ENCODE peak calls at places on chromosomes 11 and 22, in seven cellular contexts. Y, J, W, F, A, G and K are unnamed samples.

GRCh38 chr11:133946541-133947297 is 10.0 kb downstream of the IGSF9B start:
- DNase-seq in Y (no peak), J (no peak), W (no peak), F (no peak), A (no peak), G (no peak), K (no peak)

GRCh38 chr11:123628936-123629683 is 25.3 kb downstream of the SCN3B start:
- DNase-seq in Y (no peak), J (peak), W (no peak), F (no peak), A (no peak), G (peak), K (no peak)

GRCh38 chr22:30948930-30949342 is 19.6 kb downstream of the MORC2 start:
- DNase-seq in Y (no peak), J (no peak), W (no peak), F (no peak), A (no peak), G (no peak), K (no peak)

GRCh38 chr11:116955949-116956348 is 118.5 kb upstream of the APOA1 start:
- DNase-seq in Y (no peak), J (no peak), W (no peak), F (no peak), A (no peak), G (no peak), K (no peak)

GRCh38 chr11:126585388-126586302 is 230.2 kb downstream of the ST3GAL4 start:
- DNase-seq in Y (peak), J (peak), W (no peak), F (no peak), A (no peak), G (peak), K (peak)

GRCh38 chr22:48750826-48751440 is 1076.7 kb downstream of the BRD1 start:
- DNase-seq in Y (peak), J (no peak), W (no peak), F (no peak), A (no peak), G (peak), K (no peak)

GRCh38 chr11:13278620-13279486 is 1.3 kb downstream of the BMAL1 start:
- DNase-seq in Y (no peak), J (peak), W (no peak), F (peak), A (no peak), G (no peak), K (no peak)

GRCh38 chr11:69669486-69669885 is 5.7 kb downstream of the LTO1 start:
- DNase-seq in Y (no peak), J (peak), W (no peak), F (no peak), A (no peak), G (no peak), K (no peak)

GRCh38 chr11:2802389-2803185 is 83.0 kb downstream of the CDKN1C start:
- DNase-seq in Y (no peak), J (peak), W (no peak), F (peak), A (no peak), G (peak), K (peak)

GRCh38 chr22:40009231-40009769 is 14.5 kb downstream of the FAM83F start:
- DNase-seq in Y (no peak), J (no peak), W (no peak), F (peak), A (no peak), G (peak), K (no peak)

GRCh38 chr22:43288807-43289417 is 54.3 kb downstream of the SCUBE1 start:
- DNase-seq in Y (no peak), J (no peak), W (no peak), F (no peak), A (no peak), G (no peak), K (no peak)

GRCh38 chr11:102685311-102685710 is 20.3 kb downstream of the MMP27 start:
- DNase-seq in Y (no peak), J (no peak), W (no peak), F (no peak), A (no peak), G (no peak), K (no peak)

GRCh38 chr22:24413726-24414385 is 13.5 kb upstream of the ADORA2A start:
- DNase-seq in Y (no peak), J (no peak), W (no peak), F (no peak), A (no peak), G (no peak), K (no peak)

GRCh38 chr11:8218409-8218808 is 45.3 kb downstream of the LMO1 start:
- DNase-seq in Y (no peak), J (no peak), W (no peak), F (no peak), A (no peak), G (no peak), K (no peak)

GRCh38 chr11:108242422-108242821 is 19.6 kb downstream of the ATM start:
- DNase-seq in Y (no peak), J (no peak), W (no peak), F (no peak), A (no peak), G (no peak), K (no peak)

GRCh38 chr11:57513911-57514537 is 1.5 kb downstream of the SLC43A1 start:
- DNase-seq in Y (no peak), J (peak), W (no peak), F (no peak), A (no peak), G (peak), K (no peak)

GRCh38 chr11:69943066-69943465 is 123.8 kb upstream of the FGF3 start:
- DNase-seq in Y (no peak), J (no peak), W (no peak), F (no peak), A (peak), G (peak), K (no peak)

GRCh38 chr11:85626496-85626895 is 648 bp downstream of the DLG2 start:
- DNase-seq in Y (no peak), J (no peak), W (no peak), F (no peak), A (no peak), G (peak), K (no peak)

GRCh38 chr11:9130297-9130696 is 38.9 kb upstream of the SCUBE2 start:
- DNase-seq in Y (no peak), J (no peak), W (no peak), F (no peak), A (no peak), G (no peak), K (no peak)

GRCh38 chr22:30636226-30637077 is 871 bp downstream of the SLC35E4 start:
- DNase-seq in Y (no peak), J (peak), W (no peak), F (peak), A (no peak), G (peak), K (no peak)

GRCh38 chr22:40517631-40518030 is 118.9 kb downstream of the MRTFA start:
- DNase-seq in Y (no peak), J (no peak), W (no peak), F (no peak), A (no peak), G (no peak), K (no peak)

GRCh38 chr22:45505991-45506743 is 3.5 kb downstream of the FBLN1 start:
- DNase-seq in Y (no peak), J (no peak), W (no peak), F (no peak), A (no peak), G (no peak), K (no peak)

GRCh38 chr11:122220321-122220720 is 104.3 kb upstream of the BLID start:
- DNase-seq in Y (no peak), J (no peak), W (no peak), F (no peak), A (no peak), G (no peak), K (no peak)
- TF ChIP-seq EP300 in Y (no peak), J (no peak), W (no peak), F (no peak), A (no peak), G (no peak), K (no peak)

DNA sequence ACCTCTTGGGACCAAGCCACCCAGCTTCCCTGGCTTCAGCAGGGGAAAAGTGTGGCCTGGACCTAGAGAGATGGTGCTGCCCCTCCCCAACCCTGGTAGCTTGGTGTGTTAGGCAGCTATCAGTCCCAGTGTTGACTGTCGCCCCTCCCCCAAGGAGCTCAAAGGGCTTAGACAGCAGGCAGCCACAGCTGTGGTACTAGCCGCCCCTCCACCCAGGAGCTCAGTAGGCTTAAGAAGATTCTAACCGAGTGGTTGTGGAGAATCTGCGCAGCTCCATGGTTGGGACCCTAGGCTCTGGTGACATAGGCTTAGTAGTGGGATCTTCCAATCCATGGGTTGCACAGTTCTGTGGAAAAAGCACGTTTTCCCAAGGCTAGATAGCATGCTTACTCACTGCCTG is 458.4 kb upstream of the LRRC4C start:
- DNase-seq in Y (no peak), J (no peak), W (no peak), F (no peak), A (no peak), G (no peak), K (no peak)
- TF ChIP-seq EP300 in Y (no peak), J (no peak), W (no peak), F (no peak), A (no peak), G (no peak), K (no peak)

GRCh38 chr22:19478466-19479357 is at the start of gene UFD1:
- DNase-seq in Y (peak), J (peak), W (no peak), F (peak), A (peak), G (peak), K (peak)
- TF ChIP-seq EP300 in Y (no peak), J (no peak), W (no peak), F (peak), A (no peak), G (no peak), K (peak)

DNA sequence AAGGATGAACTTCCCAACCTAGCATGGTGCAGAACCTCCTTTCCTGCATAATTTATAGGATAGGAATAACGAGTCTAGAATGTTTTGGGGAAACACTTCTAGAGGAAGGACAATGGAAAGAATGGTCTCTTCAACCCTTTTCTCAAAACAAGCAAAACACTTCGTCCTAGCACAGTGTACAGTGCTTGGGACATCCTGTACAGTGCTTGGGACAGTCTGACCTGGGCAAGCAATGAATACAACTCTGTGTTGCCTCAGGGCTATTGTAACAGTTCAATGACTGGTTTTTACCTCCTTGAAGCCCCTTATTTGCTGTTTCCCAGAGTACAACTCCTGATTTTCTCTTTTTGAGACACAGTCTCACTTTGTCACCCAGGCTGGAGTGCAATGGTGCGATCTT is 1.6 kb upstream of the ADAMTS8 start:
- DNase-seq in Y (no peak), J (no peak), W (no peak), F (no peak), A (no peak), G (no peak), K (no peak)
- TF ChIP-seq EP300 in Y (peak), J (no peak), W (no peak), F (no peak), A (no peak), G (peak), K (no peak)

GRCh38 chr11:89495951-89496350 is 4.8 kb upstream of the NOX4 start:
- DNase-seq in Y (no peak), J (no peak), W (no peak), F (no peak), A (no peak), G (no peak), K (peak)
- TF ChIP-seq EP300 in Y (no peak), J (no peak), W (no peak), F (no peak), A (no peak), G (no peak), K (peak)

GRCh38 chr11:119376197-119376847 is 5.2 kb downstream of the USP2 start:
- DNase-seq in Y (no peak), J (peak), W (no peak), F (no peak), A (peak), G (peak), K (peak)

GRCh38 chr11:119374632-119375394 is 6.7 kb downstream of the USP2 start:
- DNase-seq in Y (no peak), J (peak), W (no peak), F (peak), A (no peak), G (no peak), K (no peak)

GRCh38 chr11:119377112-119377901 is 4.2 kb downstream of the USP2 start:
- DNase-seq in Y (no peak), J (no peak), W (no peak), F (no peak), A (no peak), G (no peak), K (no peak)

GRCh38 chr11:119373917-119374631 is 7.4 kb downstream of the USP2 start:
- DNase-seq in Y (peak), J (peak), W (no peak), F (peak), A (peak), G (peak), K (peak)

GRCh38 chr11:119375629-119376196 is 5.8 kb downstream of the USP2 start:
- DNase-seq in Y (peak), J (peak), W (no peak), F (peak), A (peak), G (no peak), K (peak)
- TF ChIP-seq EP300 in Y (peak), J (peak), W (no peak), F (no peak), A (no peak), G (peak), K (peak)

DNA sequence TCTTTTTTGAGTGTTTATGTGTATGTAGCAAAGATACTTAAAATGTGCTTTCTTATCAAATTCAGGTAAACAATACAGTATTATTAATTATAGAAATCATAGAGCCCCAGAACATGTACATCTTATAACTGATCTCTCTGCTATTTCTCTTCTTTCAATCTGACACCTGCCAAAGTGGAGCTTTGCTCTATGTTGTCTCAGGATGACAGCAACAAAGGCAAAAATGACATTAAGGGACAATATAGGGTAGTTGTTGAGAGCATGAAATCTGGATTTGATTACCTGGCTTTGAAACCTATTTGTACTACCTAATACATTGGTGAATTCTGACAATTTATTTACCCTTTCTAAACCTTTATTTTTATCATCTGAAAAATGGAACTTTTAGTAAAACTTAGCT is 7.0 kb downstream of the OR5J2 start:
- DNase-seq in Y (no peak), J (no peak), W (no peak), F (no peak), A (no peak), G (no peak), K (no peak)
- TF ChIP-seq EP300 in Y (no peak), J (no peak), W (no peak), F (no peak), A (no peak), G (no peak), K (no peak)

GRCh38 chr11:90867416-90867815 is 644.6 kb upstream of the CHORDC1 start:
- DNase-seq in Y (no peak), J (no peak), W (no peak), F (no peak), A (no peak), G (no peak), K (no peak)
- TF ChIP-seq EP300 in Y (no peak), J (no peak), W (no peak), F (no peak), A (no peak), G (no peak), K (no peak)

GRCh38 chr11:65794570-65795510 is 8.0 kb downstream of the OVOL1 start:
- DNase-seq in Y (no peak), J (no peak), W (no peak), F (no peak), A (peak), G (no peak), K (no peak)

GRCh38 chr11:65791719-65792213 is 4.9 kb downstream of the OVOL1 start:
- DNase-seq in Y (no peak), J (no peak), W (peak), F (no peak), A (no peak), G (peak), K (no peak)

GRCh38 chr11:65793625-65794400 is 7.0 kb downstream of the OVOL1 start:
- DNase-seq in Y (no peak), J (no peak), W (no peak), F (no peak), A (no peak), G (no peak), K (no peak)

GRCh38 chr11:65792456-65792855 is 5.6 kb downstream of the OVOL1 start:
- DNase-seq in Y (no peak), J (no peak), W (no peak), F (no peak), A (no peak), G (no peak), K (no peak)

GRCh38 chr11:65793144-65793581 is 6.3 kb downstream of the OVOL1 start:
- DNase-seq in Y (no peak), J (no peak), W (no peak), F (no peak), A (no peak), G (peak), K (no peak)
- TF ChIP-seq EP300 in Y (no peak), J (no peak), W (no peak), F (no peak), A (no peak), G (no peak), K (no peak)